ENCODE peak calls at places on chromosomes 16 and 17, in ten cellular contexts. W, N, B, G, H, R, P, T, D and O are unnamed samples.

GRCh38 chr17:15999974-16000827 is 577 bp downstream of the TTC19 start:
- DNase-seq in W (no peak), N (no peak), B (no peak), G (peak; percentile 47), H (peak; percentile 74), R (peak; percentile 55), P (no peak), T (no peak), D (no peak), O (peak; percentile 68)

GRCh38 chr16:50278251-50278650 is 11.9 kb downstream of the ADCY7 start:
- DNase-seq in W (no peak), N (no peak), B (no peak), G (no peak), H (no peak), R (no peak), P (no peak), T (no peak), D (no peak), O (no peak)

GRCh38 chr16:52470601-52471000 is 76.3 kb downstream of the TOX3 start:
- DNase-seq in W (no peak), N (no peak), B (no peak), G (no peak), H (no peak), R (no peak), P (no peak), T (no peak), D (no peak), O (no peak)

GRCh38 chr16:67967956-67968439 is 439 bp downstream of the SLC12A4 start:
- DNase-seq in W (no peak), N (peak; percentile 36), B (peak; percentile 81), G (peak; percentile 65), H (no peak), R (peak; percentile 41), P (peak; percentile 60), T (no peak), D (no peak), O (peak; percentile 35)

GRCh38 chr16:51155901-51156810 is 5.1 kb upstream of the SALL1 start:
- DNase-seq in W (no peak), N (no peak), B (no peak), G (no peak), H (no peak), R (no peak), P (no peak), T (no peak), D (no peak), O (peak; percentile 62)

GRCh38 chr17:49986396-49987289 is 8.4 kb downstream of the DLX3 start:
- DNase-seq in W (no peak), N (no peak), B (no peak), G (no peak), H (peak; percentile 12), R (no peak), P (no peak), T (no peak), D (no peak), O (no peak)

GRCh38 chr17:31645351-31645750 is 213.7 kb downstream of the COPRS start:
- DNase-seq in W (no peak), N (no peak), B (no peak), G (no peak), H (no peak), R (no peak), P (no peak), T (no peak), D (no peak), O (no peak)

GRCh38 chr17:75517277-75517865 is 1.0 kb downstream of the TSEN54 start:
- DNase-seq in W (peak; percentile 80), N (peak; percentile 81), B (no peak), G (no peak), H (no peak), R (peak; percentile 67), P (no peak), T (no peak), D (no peak), O (no peak)

GRCh38 chr17:70609566-70609965 is 440.2 kb downstream of the KCNJ2 start:
- DNase-seq in W (no peak), N (no peak), B (no peak), G (no peak), H (no peak), R (no peak), P (no peak), T (no peak), D (no peak), O (no peak)

GRCh38 chr16:4682616-4683254 is 10.6 kb upstream of the NUDT16L1 start:
- DNase-seq in W (peak; percentile 87), N (no peak), B (peak; percentile 73), G (peak; percentile 59), H (no peak), R (no peak), P (peak; percentile 22), T (no peak), D (no peak), O (peak; percentile 23)

GRCh38 chr16:588639-588888 is 1.3 kb upstream of the RAB40C start:
- DNase-seq in W (peak; percentile 92), N (no peak), B (peak; percentile 67), G (peak; percentile 42), H (peak; percentile 79), R (peak; percentile 70), P (peak; percentile 64), T (peak; percentile 44), D (no peak), O (peak; percentile 77)

GRCh38 chr17:44558349-44559287 is 1.3 kb downstream of the FZD2 start:
- DNase-seq in W (no peak), N (no peak), B (no peak), G (peak; percentile 17), H (peak; percentile 77), R (no peak), P (peak; percentile 13), T (no peak), D (no peak), O (no peak)

GRCh38 chr17:16150251-16150859 is 65.0 kb downstream of the NCOR1 start:
- DNase-seq in W (no peak), N (peak; percentile 33), B (no peak), G (no peak), H (no peak), R (no peak), P (no peak), T (no peak), D (no peak), O (no peak)

GRCh38 chr17:76130473-76130872 is 10.6 kb downstream of the FOXJ1 start:
- DNase-seq in W (no peak), N (no peak), B (peak; percentile 48), G (no peak), H (no peak), R (no peak), P (no peak), T (no peak), D (no peak), O (no peak)

GRCh38 chr16:75801307-75801706 is 75.0 kb upstream of the CPHXL start:
- DNase-seq in W (no peak), N (no peak), B (no peak), G (no peak), H (no peak), R (no peak), P (no peak), T (no peak), D (no peak), O (no peak)
- TF ChIP-seq CTCF in W (no peak), N (peak; percentile 37), B (no peak), G (no peak), H (no peak), R (peak; percentile 69), P (no peak), T (no peak), D (no peak), O (no peak)

GRCh38 chr17:54372071-54372720 is 528.5 kb upstream of the TOM1L1 start:
- DNase-seq in W (no peak), N (no peak), B (no peak), G (no peak), H (no peak), R (no peak), P (no peak), T (no peak), D (no peak), O (no peak)

DNA sequence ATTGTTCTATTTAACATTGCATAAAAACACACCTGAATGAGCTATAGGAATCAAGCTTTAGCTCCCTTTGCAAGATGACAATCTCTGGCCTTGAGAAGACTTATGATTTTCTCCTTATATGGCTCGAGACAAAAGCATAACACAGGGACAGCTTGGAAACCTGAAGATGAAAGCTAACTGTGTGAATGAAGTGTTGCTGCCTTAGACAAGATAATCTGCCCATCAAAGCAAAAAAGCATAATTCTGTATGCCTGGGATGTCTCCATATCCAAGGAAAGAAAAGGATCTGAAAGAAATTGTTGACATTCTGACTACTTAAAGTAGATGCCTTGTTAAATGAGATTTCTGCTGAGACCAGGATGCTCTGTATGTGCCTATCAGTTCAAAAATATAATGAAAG is 526.7 kb upstream of the TOM1L1 start:
- DNase-seq in W (no peak), N (no peak), B (no peak), G (no peak), H (no peak), R (no peak), P (no peak), T (no peak), D (no peak), O (no peak)
- H3K9me3 ChIP-seq in W (peaks cover 17% of the 10 kb centered on the region), N (no peaks in the 10 kb centered on the region), B (no peaks in the 10 kb centered on the region), G (no peaks in the 10 kb centered on the region), H (peaks cover 4% of the 10 kb centered on the region), R (no peaks in the 10 kb centered on the region), P (no peaks in the 10 kb centered on the region), T (no peaks in the 10 kb centered on the region), D (no peaks in the 10 kb centered on the region), O (no peaks in the 10 kb centered on the region)

DNA sequence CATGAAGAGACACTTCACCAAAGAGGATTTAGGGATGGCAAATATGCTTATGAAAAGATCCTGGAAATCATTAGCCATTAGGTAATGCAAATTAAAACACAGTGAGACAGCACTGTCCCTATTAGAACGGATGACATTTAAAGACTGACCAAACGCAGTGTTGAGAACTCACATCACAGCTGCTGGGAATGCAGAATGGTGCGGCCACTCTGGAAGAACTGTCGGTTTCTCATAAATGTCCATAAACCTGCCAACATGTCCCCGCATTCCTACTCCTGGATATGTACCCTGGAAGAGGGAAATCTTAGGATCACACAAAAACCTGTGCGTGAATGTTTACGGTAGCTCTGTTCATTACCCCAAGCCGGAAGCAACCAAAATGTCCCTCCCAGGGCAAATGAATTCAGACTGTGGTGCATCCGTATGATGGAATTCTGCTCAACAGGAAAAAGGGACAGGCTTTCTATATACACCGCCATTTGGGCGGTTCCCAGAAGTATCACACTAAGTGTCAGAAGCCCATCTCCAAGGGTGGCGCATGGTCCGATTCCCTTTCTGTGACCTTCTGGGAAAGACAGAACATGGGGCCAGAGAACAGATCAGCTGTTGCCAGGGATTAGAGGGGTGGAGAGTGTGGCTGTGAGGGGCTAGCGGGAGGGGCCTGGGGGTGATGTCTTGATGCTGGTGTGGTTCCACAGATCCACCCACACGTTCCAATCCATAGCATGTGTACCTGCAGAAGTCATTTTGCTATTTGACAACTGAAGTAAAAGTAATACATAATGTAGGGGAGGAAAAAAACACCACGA is 197.2 kb upstream of the CHMP6 start:
- DNase-seq in W (no peak), N (no peak), B (no peak), G (no peak), H (no peak), R (no peak), P (no peak), T (no peak), D (no peak), O (no peak)
- H3K4me1 ChIP-seq in W (peaks cover 42% of the 10 kb centered on the region), N (peaks cover 49% of the 10 kb centered on the region), B (peaks cover 42% of the 10 kb centered on the region), G (no peaks in the 10 kb centered on the region), H (peaks cover 19% of the 10 kb centered on the region), R (peaks cover 28% of the 10 kb centered on the region), P (no peaks in the 10 kb centered on the region), T (peaks cover 37% of the 10 kb centered on the region), D (no peaks in the 10 kb centered on the region), O (peaks cover 16% of the 10 kb centered on the region)

DNA sequence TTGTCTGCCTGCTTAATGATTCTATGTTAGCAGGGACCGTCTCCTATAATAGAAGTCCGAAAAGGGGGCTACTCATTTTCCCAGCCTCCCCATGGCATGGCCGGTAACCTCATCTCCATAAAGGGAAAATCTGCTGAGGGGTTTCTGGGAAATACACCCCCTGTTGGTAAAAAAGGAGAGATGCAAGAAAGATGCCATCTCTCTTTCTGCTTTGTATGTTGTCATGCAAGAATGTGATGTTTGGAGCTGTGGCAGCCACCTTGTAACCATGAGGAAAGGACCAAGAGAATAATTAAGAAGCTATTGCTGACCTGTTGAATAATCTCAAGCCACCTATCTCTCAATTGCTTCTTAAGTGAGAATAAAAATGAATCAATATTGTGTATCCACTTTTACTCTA is 94.8 kb upstream of the XYLT1 start:
- DNase-seq in W (no peak), N (no peak), B (no peak), G (no peak), H (no peak), R (no peak), P (no peak), T (no peak), D (no peak), O (no peak)
- TF ChIP-seq CTCF in W (no peak), N (no peak), B (no peak), G (no peak), H (no peak), R (no peak), P (no peak), T (no peak), D (no peak), O (no peak)